ENCODE peak calls at places on chromosomes 1 and 21, in four cellular contexts. B is amniotic epithelial cell, O is cardiac fibroblast, M is brain pericyte. U is an unnamed sample.

GRCh38 chr1:242556276-242556675 is 31.8 kb upstream of the PLD5 start:
- DNase-seq in O (no peak), M (no peak), B (no peak), U (no peak)

GRCh38 chr21:24224411-24224810 is 1382.9 kb downstream of the MRPL39 start:
- DNase-seq in O (no peak), B (no peak), M (no peak), U (no peak)

GRCh38 chr1:106727171-106727570 is 329.3 kb upstream of the PRMT6 start:
- DNase-seq in O (no peak), M (no peak), B (no peak), U (no peak)

GRCh38 chr1:40965531-40965930 is 14.0 kb upstream of the CTPS1 start:
- DNase-seq in O (no peak), B (no peak), M (no peak), U (peak; percentile 36)

GRCh38 chr1:94110021-94110761 is 10.8 kb downstream of the ABCA4 start:
- DNase-seq in M (no peak), O (no peak), B (no peak), U (no peak)

GRCh38 chr1:1430114-1430982 is 5.1 kb upstream of the VWA1 start:
- DNase-seq in B (peak; percentile 33), O (peak; percentile 91), M (peak; percentile 33), U (peak; percentile 72)

GRCh38 chr1:205827623-205828022 is 14.6 kb upstream of the SLC41A1 start:
- DNase-seq in B (no peak), M (no peak), O (no peak), U (no peak)

GRCh38 chr1:154386643-154387352 is 18.3 kb upstream of the IL6R start:
- DNase-seq in B (no peak), O (peak; percentile 22), M (no peak), U (no peak)

GRCh38 chr1:224828691-224829090 is 100.8 kb upstream of the DNAH14 start:
- DNase-seq in M (no peak), B (no peak), O (no peak), U (no peak)

GRCh38 chr1:228037401-228038386 is 30.9 kb downstream of the WNT3A start:
- DNase-seq in M (no peak), B (peak; percentile 2), O (peak; percentile 14), U (peak; percentile 74)

U was measured in type B pancreatic cell.